ENCODE peak calls at places on chromosomes 3 and 15, in four cellular contexts. C is A549, N is HepG2, W is K562. M is an unnamed sample.

GRCh38 chr3:161409069-161409468 is 37.8 kb upstream of the SPTSSB start:
- DNase-seq in C (peak), W (peak), N (peak), M (peak)

GRCh38 chr3:66606126-66606525 is 105.3 kb upstream of the LRIG1 start:
- DNase-seq in N (no peak), C (no peak), W (no peak), M (no peak)

GRCh38 chr3:31709005-31709404 is 176.3 kb downstream of the STT3B start:
- DNase-seq in C (no peak), N (no peak), W (no peak), M (no peak)

GRCh38 chr3:66010348-66011097 is 28.2 kb downstream of the MAGI1 start:
- DNase-seq in W (no peak), C (no peak), N (peak), M (no peak)

GRCh38 chr3:149506540-149506939 is 32.0 kb downstream of the TM4SF4 start:
- DNase-seq in W (no peak), C (no peak), N (no peak), M (no peak)

GRCh38 chr15:51907136-51907862 is 64.3 kb downstream of the LEO1 start:
- DNase-seq in N (peak), W (peak), C (peak), M (no peak)

GRCh38 chr3:135981701-135982403 is 16.3 kb downstream of the PPP2R3A start:
- DNase-seq in W (no peak), N (no peak), C (no peak), M (no peak)

GRCh38 chr15:99944131-99944530 is 210.9 kb upstream of the LYSMD4 start:
- DNase-seq in N (no peak), C (no peak), W (no peak), M (no peak)

GRCh38 chr15:33735637-33736247 is 232.6 kb upstream of the CHRM5 start:
- DNase-seq in N (peak), W (peak), C (peak), M (peak)

GRCh38 chr15:72341361-72341760 is 21.4 kb upstream of the CELF6 start:
- DNase-seq in N (no peak), C (no peak), W (no peak), M (peak)

GRCh38 chr15:94229591-94230365 is 1.6 kb upstream of the MCTP2 start:
- DNase-seq in C (no peak), N (no peak), W (no peak), M (no peak)

GRCh38 chr3:27712136-27713065 is 9.7 kb downstream of the EOMES start:
- DNase-seq in W (peak), C (peak), N (peak), M (peak)

GRCh38 chr15:25967120-25967519 is 104.0 kb upstream of the ATP10A start:
- DNase-seq in C (no peak), N (no peak), W (no peak), M (no peak)

GRCh38 chr3:81302045-81302444 is 459.4 kb downstream of the GBE1 start:
- DNase-seq in N (peak), W (peak), C (peak), M (peak)

GRCh38 chr3:126481808-126482502 is 6.3 kb upstream of the ZXDC start:
- DNase-seq in N (peak), W (no peak), C (no peak), M (no peak)

GRCh38 chr15:43509923-43510229 is 7.5 kb upstream of the MAP1A start:
- DNase-seq in C (no peak), W (peak), N (no peak), M (no peak)

GRCh38 chr15:95742836-95743235 is 587.7 kb upstream of the NR2F2 start:
- DNase-seq in W (no peak), N (no peak), C (no peak), M (no peak)

GRCh38 chr15:23857028-23857641 is 170.0 kb upstream of the NDN start:
- DNase-seq in W (peak), N (peak), C (peak), M (peak)

GRCh38 chr3:36124118-36124796 is 256.0 kb upstream of the STAC start:
- DNase-seq in W (no peak), C (peak), N (peak), M (peak)

GRCh38 chr3:23113455-23114171 is 89.5 kb upstream of the UBE2E2 start:
- DNase-seq in N (no peak), W (no peak), C (no peak), M (no peak)

GRCh38 chr3:45021524-45021923 is 4.6 kb upstream of the CLEC3B start:
- DNase-seq in C (no peak), W (no peak), N (no peak), M (no peak)

GRCh38 chr15:37014137-37014536 is 86.2 kb downstream of the MEIS2 start:
- DNase-seq in C (no peak), N (no peak), W (no peak), M (no peak)

GRCh38 chr3:185825639-185826481 is 1.0 kb upstream of the IGF2BP2 start:
- DNase-seq in N (no peak), W (peak), C (peak), M (peak)

GRCh38 chr3:184652465-184652864 is 59.4 kb downstream of the MAGEF1 start:
- DNase-seq in N (no peak), C (no peak), W (no peak), M (no peak)

GRCh38 chr15:85934691-85935090 is 140.0 kb upstream of the KLHL25 start:
- DNase-seq in N (no peak), C (no peak), W (no peak), M (no peak)

GRCh38 chr15:50624616-50625168 is 61.9 kb downstream of the TRPM7 start:
- DNase-seq in W (no peak), N (no peak), C (no peak), M (no peak)

GRCh38 chr3:84566256-84566655 is 392.5 kb upstream of the CADM2 start:
- DNase-seq in W (no peak), C (no peak), N (no peak), M (no peak)

GRCh38 chr15:72979754-72980153 is 72.5 kb upstream of the NEO1 start:
- DNase-seq in N (no peak), C (no peak), W (no peak), M (no peak)

GRCh38 chr3:8900065-8900464 is 63.2 kb downstream of the RAD18 start:
- DNase-seq in W (no peak), N (no peak), C (no peak), M (no peak)

GRCh38 chr15:67303490-67304363 is 49.1 kb downstream of the IQCH start:
- DNase-seq in C (peak), N (peak), W (peak), M (no peak)

GRCh38 chr15:63904042-63904441 is 70.3 kb upstream of the HERC1 start:
- DNase-seq in C (no peak), W (no peak), N (no peak), M (no peak)

GRCh38 chr15:48641416-48641815 is 4.1 kb downstream of the FBN1 start:
- DNase-seq in W (no peak), C (no peak), N (no peak), M (no peak)
- TF ChIP-seq NR3C1 in W (no peak), C (no peak), N (no peak), M (no peak)

GRCh38 chr3:197335428-197336132 is 37.2 kb upstream of the DLG1 start:
- DNase-seq in N (no peak), W (no peak), C (no peak), M (no peak)
- TF ChIP-seq CTCF in N (peak), W (no peak), C (no peak), M (no peak)

GRCh38 chr3:56269755-56270154 is 198.5 kb downstream of the ERC2 start:
- DNase-seq in W (no peak), N (no peak), C (no peak), M (no peak)
- TF ChIP-seq NR3C1 in W (no peak), N (no peak), C (no peak), M (no peak)

GRCh38 chr3:196788509-196788908 is 48.9 kb downstream of the PAK2 start:
- DNase-seq in N (no peak), W (no peak), C (no peak), M (no peak)
- TF ChIP-seq CTCF in N (no peak), W (no peak), C (no peak), M (no peak)

GRCh38 chr3:12395349-12396012 is 88.8 kb upstream of the TSEN2 start:
- DNase-seq in C (no peak), N (no peak), W (no peak), M (no peak)
- TF ChIP-seq NR3C1 in C (no peak), N (no peak), W (no peak), M (no peak)

GRCh38 chr3:159629329-159630084 is 359.1 kb upstream of the IL12A start:
- DNase-seq in C (no peak), N (no peak), W (no peak), M (no peak)

GRCh38 chr3:159626598-159626997 is 362.0 kb upstream of the IL12A start:
- DNase-seq in W (no peak), C (no peak), N (no peak), M (no peak)

GRCh38 chr3:159627634-159628033 is 361.0 kb upstream of the IL12A start:
- DNase-seq in W (no peak), N (no peak), C (no peak), M (no peak)

GRCh38 chr3:159625594-159625993 is 363.0 kb upstream of the IL12A start:
- DNase-seq in W (no peak), C (no peak), N (no peak), M (no peak)

DNA sequence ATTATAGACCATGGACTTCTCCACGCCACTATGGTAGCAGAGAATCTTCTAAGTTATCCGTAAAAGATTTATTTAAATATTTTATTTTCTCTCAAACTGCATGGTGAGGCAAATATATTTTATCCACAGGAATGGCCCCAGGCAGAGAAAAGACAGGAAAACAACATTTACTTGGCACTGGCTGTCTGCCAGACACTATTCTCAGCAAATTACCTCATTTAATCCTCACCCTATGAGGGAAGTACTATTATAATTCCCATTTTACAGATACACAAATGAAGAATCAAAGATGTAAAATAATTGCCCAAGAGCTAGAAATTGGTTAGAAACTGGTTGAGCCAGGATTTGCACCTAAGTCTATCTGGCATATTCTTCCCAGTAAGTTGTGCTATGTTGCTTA is 361.4 kb upstream of the IL12A start:
- DNase-seq in N (no peak), C (no peak), W (no peak), M (no peak)
- TF ChIP-seq CTCF in N (no peak), C (no peak), W (no peak), M (no peak)

GRCh38 chr3:111311709-111312235 is 230.2 kb upstream of the CD96 start:
- DNase-seq in W (no peak), N (no peak), C (no peak), M (no peak)

GRCh38 chr3:111307676-111308075 is 234.3 kb upstream of the CD96 start:
- DNase-seq in N (no peak), W (no peak), C (no peak), M (no peak)

GRCh38 chr3:111315911-111316310 is 226.1 kb upstream of the CD96 start:
- DNase-seq in C (no peak), N (no peak), W (no peak), M (no peak)

GRCh38 chr3:111314146-111314873 is 227.7 kb upstream of the CD96 start:
- DNase-seq in N (no peak), C (no peak), W (no peak), M (no peak)

DNA sequence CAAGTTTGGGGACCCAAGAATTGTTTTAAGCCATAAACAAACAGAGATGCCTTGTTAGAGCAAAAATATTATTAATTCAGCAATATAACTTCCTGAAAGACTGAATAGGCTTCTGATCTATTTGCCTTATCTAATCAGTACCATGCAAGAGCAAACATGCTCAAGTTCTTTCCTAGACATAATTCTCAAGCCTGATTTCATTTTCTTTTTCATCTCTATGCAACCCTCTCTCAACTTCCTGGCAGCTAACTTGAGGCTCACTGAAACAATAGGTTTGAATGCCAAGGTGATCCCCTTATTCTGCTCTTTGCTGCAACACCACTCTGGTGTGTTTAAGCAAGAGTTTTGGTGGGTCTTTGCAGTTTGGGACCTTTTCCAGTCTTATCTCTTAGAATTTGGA is 230.9 kb upstream of the CD96 start:
- DNase-seq in W (no peak), N (no peak), C (no peak), M (no peak)
- TF ChIP-seq NR3C1 in W (no peak), N (no peak), C (no peak), M (no peak)

GRCh38 chr3:47002490-47003410 is 23.3 kb downstream of the NBEAL2 start:
- DNase-seq in N (no peak), W (no peak), C (no peak), M (peak)
- TF ChIP-seq CTCF in N (peak), W (peak), C (no peak), M (peak)

M was measured in WTC11.